ENCODE peak calls at places on chromosomes 2 and 18, in nine cellular contexts. H, N, F, R, U, K, M, L and X are unnamed samples.

GRCh38 chr2:673615-674318 is 3.4 kb downstream of the TMEM18 start:
- DNase-seq in H (no peak), N (no peak), F (peak; percentile 38), R (no peak), U (no peak), K (peak; percentile 52), M (no peak), L (no peak), X (no peak)

GRCh38 chr2:1787799-1788477 is 43.6 kb upstream of the PXDN start:
- DNase-seq in H (no peak), N (no peak), F (no peak), R (no peak), U (no peak), K (no peak), M (no peak), L (no peak), X (no peak)

GRCh38 chr2:88950010-88950409 is 258.5 kb downstream of the RPIA start:
- DNase-seq in H (no peak), N (peak; percentile 12), F (no peak), R (no peak), U (no peak), K (no peak), M (no peak), L (no peak), X (no peak)

GRCh38 chr2:12502759-12503158 is 214.0 kb upstream of the TRIB2 start:
- DNase-seq in H (no peak), N (no peak), F (no peak), R (no peak), U (no peak), K (peak; percentile 47), M (no peak), L (peak; percentile 47), X (no peak)

GRCh38 chr18:41758534-41758933 is 196.5 kb upstream of the PIK3C3 start:
- DNase-seq in H (no peak), N (no peak), F (no peak), R (no peak), U (no peak), K (no peak), M (no peak), L (no peak), X (no peak)

GRCh38 chr2:45833968-45834344 is 182.5 kb downstream of the PRKCE start:
- DNase-seq in H (no peak), N (no peak), F (no peak), R (no peak), U (no peak), K (no peak), M (no peak), L (no peak), X (no peak)

GRCh38 chr2:38591152-38591551 is 11.6 kb downstream of the HNRNPLL start:
- DNase-seq in H (no peak), N (no peak), F (no peak), R (no peak), U (no peak), K (no peak), M (no peak), L (no peak), X (no peak)

GRCh38 chr2:207282916-207283315 is 117.2 kb upstream of the KLF7 start:
- DNase-seq in H (no peak), N (no peak), F (no peak), R (no peak), U (no peak), K (no peak), M (no peak), L (no peak), X (no peak)

GRCh38 chr2:142876423-142876822 is 1.0 kb upstream of the KYNU start:
- DNase-seq in H (no peak), N (no peak), F (no peak), R (no peak), U (no peak), K (no peak), M (no peak), L (no peak), X (no peak)

GRCh38 chr2:11574176-11575046 is 40.6 kb downstream of the GREB1 start:
- DNase-seq in H (no peak), N (no peak), F (no peak), R (no peak), U (no peak), K (no peak), M (no peak), L (no peak), X (no peak)

GRCh38 chr18:39460136-39460535 is 1894.5 kb upstream of the CELF4 start:
- DNase-seq in H (no peak), N (no peak), F (no peak), R (no peak), U (no peak), K (peak; percentile 23), M (no peak), L (no peak), X (no peak)

GRCh38 chr2:37809525-37809924 is 115.6 kb upstream of the RMDN2 start:
- DNase-seq in H (no peak), N (peak; percentile 46), F (peak; percentile 72), R (peak; percentile 9), U (no peak), K (peak; percentile 77), M (peak; percentile 13), L (no peak), X (no peak)

GRCh38 chr2:172434821-172435607 is 7.6 kb downstream of the ITGA6 start:
- DNase-seq in H (no peak), N (no peak), F (peak; percentile 61), R (peak; percentile 36), U (no peak), K (peak; percentile 41), M (no peak), L (peak; percentile 33), X (no peak)

GRCh38 chr2:128746356-128746755 is 427.7 kb upstream of the HS6ST1 start:
- DNase-seq in H (no peak), N (peak; percentile 77), F (no peak), R (no peak), U (no peak), K (peak; percentile 97), M (no peak), L (no peak), X (no peak)

GRCh38 chr2:201779996-201780673 is 598 bp downstream of the ALS2 start:
- DNase-seq in H (no peak), N (no peak), F (no peak), R (no peak), U (no peak), K (peak; percentile 31), M (no peak), L (no peak), X (no peak)

GRCh38 chr2:10467401-10467800 is 19.3 kb upstream of the ODC1 start:
- DNase-seq in H (no peak), N (peak; percentile 35), F (no peak), R (peak; percentile 51), U (no peak), K (no peak), M (no peak), L (no peak), X (no peak)

GRCh38 chr18:7946724-7947377 is 379.7 kb downstream of the PTPRM start:
- DNase-seq in H (no peak), N (peak; percentile 42), F (peak; percentile 69), R (peak; percentile 23), U (no peak), K (peak; percentile 87), M (no peak), L (no peak), X (no peak)

GRCh38 chr2:63488118-63488713 is 100.1 kb downstream of the WDPCP start:
- DNase-seq in H (no peak), N (peak; percentile 39), F (peak; percentile 52), R (peak; percentile 42), U (no peak), K (peak; percentile 40), M (peak; percentile 3), L (no peak), X (peak; percentile 2)

GRCh38 chr2:45494275-45494977 is 116.6 kb downstream of the SRBD1 start:
- DNase-seq in H (no peak), N (peak; percentile 74), F (no peak), R (peak; percentile 80), U (peak; percentile 21), K (peak; percentile 79), M (peak; percentile 33), L (no peak), X (no peak)

GRCh38 chr2:20614201-20615045 is 36.5 kb downstream of the HS1BP3 start:
- DNase-seq in H (no peak), N (no peak), F (peak; percentile 88), R (peak; percentile 83), U (no peak), K (peak; percentile 90), M (no peak), L (no peak), X (peak; percentile 52)

GRCh38 chr2:101426808-101427207 is 39.5 kb upstream of the CREG2 start:
- DNase-seq in H (no peak), N (no peak), F (no peak), R (no peak), U (no peak), K (no peak), M (no peak), L (no peak), X (no peak)